ENCODE peak calls at places on chromosomes 12 and 14, in nine cellular contexts. N is aorta; F is left cardiac atrium; S is naive thymus-derived CD8-positive, alpha-beta T cell; J is mesothelial cell of epicardium; Q is NB4; Z is NCI-H1092 treated with DMSO at 0.1 percent for 48 hours; H is GM12865; W is GM13976. I is an unnamed sample.

GRCh38 chr12:49748306-49748705 is 6.9 kb downstream of the TMBIM6 start:
- DNase-seq in N (no peak), F (no peak), S (no peak), J (no peak), Q (no peak), Z (no peak), H (no peak), W (no peak), I (no peak)

GRCh38 chr12:53791735-53792326 is 40.1 kb upstream of the CISTR start:
- DNase-seq in N (no peak), F (no peak), S (no peak), J (no peak), Q (peak), Z (no peak), H (peak), W (no peak), I (peak)

GRCh38 chr12:118922405-118922804 is 58.9 kb upstream of the SRRM4 start:
- DNase-seq in N (no peak), F (no peak), S (no peak), J (no peak), Q (peak), Z (no peak), H (peak), W (no peak), I (peak)

GRCh38 chr14:97414718-97415098 is 617.5 kb downstream of the VRK1 start:
- DNase-seq in N (no peak), F (no peak), S (no peak), J (no peak), Q (no peak), Z (no peak), H (peak), W (no peak), I (no peak)

GRCh38 chr14:22096511-22096890 is 422.9 kb upstream of the OR4E1 start:
- DNase-seq in N (no peak), F (no peak), S (no peak), J (no peak), Q (no peak), Z (no peak), H (no peak), W (no peak), I (no peak)

GRCh38 chr12:49535921-49536525 is 2.8 kb upstream of the KCNH3 start:
- DNase-seq in N (peak), F (no peak), S (no peak), J (no peak), Q (no peak), Z (no peak), H (no peak), W (no peak), I (no peak)

GRCh38 chr14:94320243-94320642 is 2.9 kb downstream of the SERPINA6 start:
- DNase-seq in N (no peak), F (no peak), S (no peak), J (no peak), Q (peak), Z (no peak), H (peak), W (no peak), I (peak)

GRCh38 chr14:97523936-97524335 is 726.8 kb downstream of the VRK1 start:
- DNase-seq in N (no peak), F (no peak), S (no peak), J (no peak), Q (no peak), Z (no peak), H (no peak), W (no peak), I (no peak)

GRCh38 chr12:84807249-84807648 is 105.3 kb downstream of the SLC6A15 start:
- DNase-seq in N (no peak), F (no peak), S (no peak), J (no peak), Q (no peak), Z (no peak), H (no peak), W (no peak), I (no peak)

GRCh38 chr12:111248981-111249380 is 119.9 kb downstream of the PHETA1 start:
- DNase-seq in N (no peak), F (no peak), S (no peak), J (no peak), Q (no peak), Z (no peak), H (no peak), W (no peak), I (no peak)

GRCh38 chr12:5377997-5378596 is 53.8 kb upstream of the NTF3 start:
- DNase-seq in N (no peak), F (no peak), S (no peak), J (peak), Q (no peak), Z (peak), H (no peak), W (no peak), I (no peak)

GRCh38 chr12:70635713-70636112 is 1.5 kb downstream of the PTPRB start:
- DNase-seq in N (no peak), F (no peak), S (no peak), J (no peak), Q (no peak), Z (no peak), H (no peak), W (no peak), I (no peak)

GRCh38 chr12:92973614-92974013 is 44.5 kb upstream of the EEA1 start:
- DNase-seq in N (no peak), F (no peak), S (no peak), J (no peak), Q (peak), Z (no peak), H (peak), W (peak), I (no peak)

GRCh38 chr14:104144453-104144790 is 6.0 kb downstream of the KIF26A start:
- DNase-seq in N (no peak), F (no peak), S (no peak), J (no peak), Q (no peak), Z (no peak), H (no peak), W (no peak), I (no peak)

I was measured in Kasumi-1.